ENCODE peak calls at places on chromosome 14, in seven cellular contexts. One of them, this sample, is unnamed.

GRCh38 chr14:101333335-101334280 is 227.7 kb upstream of the DIO3 start:
- DNase-seq in transverse colon: no peak
- DNase-seq in chondrocyte: no peak
- DNase-seq in thoracic aorta: no peak
- DNase-seq in hepatocyte: no peak
- DNase-seq in activated B cell treated with CpG ODN at 0.5 μM for 24 hours: no peak
- DNase-seq in dorsolateral prefrontal cortex: no peak
- DNase-seq in this sample: no peak

GRCh38 chr14:100900837-100901390 is 2.6 kb downstream of the RTL1 start:
- DNase-seq in transverse colon: peak
- DNase-seq in dorsolateral prefrontal cortex: no peak
- DNase-seq in activated B cell treated with CpG ODN at 0.5 μM for 24 hours: no peak
- DNase-seq in thoracic aorta: no peak
- DNase-seq in hepatocyte: peak
- DNase-seq in chondrocyte: peak
- DNase-seq in this sample: no peak

GRCh38 chr14:21476526-21476924 is 234 bp downstream of the RAB2B start:
- DNase-seq in transverse colon: peak
- DNase-seq in chondrocyte: no peak
- DNase-seq in activated B cell treated with CpG ODN at 0.5 μM for 24 hours: no peak
- DNase-seq in hepatocyte: peak
- DNase-seq in thoracic aorta: peak
- DNase-seq in dorsolateral prefrontal cortex: no peak
- DNase-seq in this sample: peak

GRCh38 chr14:92549096-92549852 is 35.7 kb downstream of the RIN3 start:
- DNase-seq in chondrocyte: no peak
- DNase-seq in transverse colon: no peak
- DNase-seq in thoracic aorta: no peak
- DNase-seq in hepatocyte: no peak
- DNase-seq in dorsolateral prefrontal cortex: no peak
- DNase-seq in activated B cell treated with CpG ODN at 0.5 μM for 24 hours: no peak
- DNase-seq in this sample: no peak

GRCh38 chr14:71733210-71733883 is 198.9 kb upstream of the RGS6 start:
- DNase-seq in chondrocyte: no peak
- DNase-seq in hepatocyte: no peak
- DNase-seq in dorsolateral prefrontal cortex: no peak
- DNase-seq in activated B cell treated with CpG ODN at 0.5 μM for 24 hours: no peak
- DNase-seq in thoracic aorta: no peak
- DNase-seq in transverse colon: no peak
- DNase-seq in this sample: no peak

GRCh38 chr14:43285575-43285974 is 1221.5 kb downstream of the FSCB start:
- DNase-seq in hepatocyte: no peak
- DNase-seq in chondrocyte: no peak
- DNase-seq in activated B cell treated with CpG ODN at 0.5 μM for 24 hours: no peak
- DNase-seq in dorsolateral prefrontal cortex: no peak
- DNase-seq in transverse colon: no peak
- DNase-seq in thoracic aorta: no peak
- DNase-seq in this sample: no peak

GRCh38 chr14:61558271-61558670 is 137.0 kb upstream of the HIF1A start:
- DNase-seq in activated B cell treated with CpG ODN at 0.5 μM for 24 hours: no peak
- DNase-seq in thoracic aorta: no peak
- DNase-seq in transverse colon: no peak
- DNase-seq in chondrocyte: peak
- DNase-seq in hepatocyte: no peak
- DNase-seq in dorsolateral prefrontal cortex: no peak
- DNase-seq in this sample: peak

GRCh38 chr14:67674480-67675218 is at the start of gene VTI1B:
- DNase-seq in dorsolateral prefrontal cortex: peak
- DNase-seq in thoracic aorta: peak
- DNase-seq in hepatocyte: peak
- DNase-seq in activated B cell treated with CpG ODN at 0.5 μM for 24 hours: peak
- DNase-seq in chondrocyte: peak
- DNase-seq in transverse colon: peak
- DNase-seq in this sample: no peak

GRCh38 chr14:105389534-105389933 is 8.8 kb upstream of the TEX22 start:
- DNase-seq in hepatocyte: no peak
- DNase-seq in activated B cell treated with CpG ODN at 0.5 μM for 24 hours: no peak
- DNase-seq in thoracic aorta: no peak
- DNase-seq in dorsolateral prefrontal cortex: no peak
- DNase-seq in chondrocyte: peak
- DNase-seq in transverse colon: no peak
- DNase-seq in this sample: no peak

GRCh38 chr14:105388110-105388951 is 10.0 kb upstream of the TEX22 start:
- DNase-seq in chondrocyte: peak
- DNase-seq in activated B cell treated with CpG ODN at 0.5 μM for 24 hours: no peak
- DNase-seq in dorsolateral prefrontal cortex: no peak
- DNase-seq in thoracic aorta: no peak
- DNase-seq in transverse colon: no peak
- DNase-seq in hepatocyte: no peak
- DNase-seq in this sample: no peak

GRCh38 chr14:105389976-105390848 is 8.1 kb upstream of the TEX22 start:
- DNase-seq in activated B cell treated with CpG ODN at 0.5 μM for 24 hours: no peak
- DNase-seq in chondrocyte: peak
- DNase-seq in transverse colon: no peak
- DNase-seq in thoracic aorta: no peak
- DNase-seq in dorsolateral prefrontal cortex: no peak
- DNase-seq in hepatocyte: no peak
- DNase-seq in this sample: no peak

GRCh38 chr14:105387530-105387922 is 10.8 kb upstream of the TEX22 start:
- DNase-seq in chondrocyte: peak
- DNase-seq in activated B cell treated with CpG ODN at 0.5 μM for 24 hours: no peak
- DNase-seq in dorsolateral prefrontal cortex: no peak
- DNase-seq in transverse colon: no peak
- DNase-seq in hepatocyte: no peak
- DNase-seq in thoracic aorta: no peak
- DNase-seq in this sample: no peak

DNA sequence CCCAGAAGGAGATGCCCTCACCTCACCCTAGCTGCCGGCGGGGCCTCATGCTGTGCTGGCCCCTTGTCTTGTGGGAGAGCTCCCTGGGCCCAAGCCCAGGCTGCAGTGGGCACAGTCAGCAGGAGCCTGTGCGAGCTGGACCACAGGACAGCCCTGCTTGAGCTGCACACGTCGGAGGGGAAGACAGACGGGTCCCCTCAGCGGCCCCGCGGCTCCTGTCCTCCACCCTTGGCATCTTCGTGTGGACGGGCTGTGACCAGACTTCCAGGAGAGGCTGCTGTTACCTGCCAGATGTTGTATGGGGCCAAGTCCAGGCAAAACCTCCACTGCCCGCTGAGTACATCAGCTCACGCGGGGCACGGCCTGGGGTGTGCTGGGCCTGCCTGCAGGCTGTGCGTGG is 9.4 kb upstream of the TEX22 start:
- DNase-seq in dorsolateral prefrontal cortex: no peak
- DNase-seq in transverse colon: no peak
- DNase-seq in hepatocyte: no peak
- DNase-seq in thoracic aorta: no peak
- DNase-seq in chondrocyte: peak
- DNase-seq in activated B cell treated with CpG ODN at 0.5 μM for 24 hours: no peak
- DNase-seq in this sample: no peak
- TF ChIP-seq CTCF in dorsolateral prefrontal cortex: no peak
- TF ChIP-seq CTCF in transverse colon: no peak
- TF ChIP-seq CTCF in hepatocyte: no peak
- TF ChIP-seq CTCF in thoracic aorta: no peak
- TF ChIP-seq CTCF in chondrocyte: no peak
- TF ChIP-seq CTCF in activated B cell treated with CpG ODN at 0.5 μM for 24 hours: no peak
- TF ChIP-seq CTCF in this sample: no peak

DNA sequence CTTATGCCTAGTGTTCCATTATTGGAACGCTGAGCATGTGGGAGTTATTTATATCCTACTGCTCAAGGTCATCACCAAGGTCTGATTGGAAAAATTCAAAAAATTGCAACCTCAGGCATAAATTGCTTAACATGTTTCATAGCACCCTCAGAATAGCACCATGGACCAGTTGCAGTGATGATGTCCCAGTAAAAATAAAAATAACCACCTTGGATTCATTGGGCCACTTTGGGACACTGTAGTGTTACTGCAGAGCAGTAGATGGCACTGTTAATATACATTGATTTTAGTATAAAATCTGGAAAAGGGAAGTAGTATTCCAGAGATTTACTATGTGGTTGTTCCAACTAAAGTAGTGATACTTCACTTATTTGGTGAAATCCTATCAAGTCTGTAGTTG is 31.0 kb upstream of the PTCSC3 start:
- DNase-seq in activated B cell treated with CpG ODN at 0.5 μM for 24 hours: no peak
- DNase-seq in transverse colon: no peak
- DNase-seq in chondrocyte: no peak
- DNase-seq in dorsolateral prefrontal cortex: no peak
- DNase-seq in thoracic aorta: no peak
- DNase-seq in hepatocyte: no peak
- DNase-seq in this sample: no peak
- TF ChIP-seq CTCF in activated B cell treated with CpG ODN at 0.5 μM for 24 hours: no peak
- TF ChIP-seq CTCF in transverse colon: peak
- TF ChIP-seq CTCF in chondrocyte: peak
- TF ChIP-seq CTCF in dorsolateral prefrontal cortex: peak
- TF ChIP-seq CTCF in thoracic aorta: no peak
- TF ChIP-seq CTCF in hepatocyte: peak
- TF ChIP-seq CTCF in this sample: no peak

GRCh38 chr14:36647417-36647826 is 14.2 kb upstream of the PAX9 start:
- DNase-seq in hepatocyte: no peak
- DNase-seq in thoracic aorta: no peak
- DNase-seq in chondrocyte: no peak
- DNase-seq in dorsolateral prefrontal cortex: no peak
- DNase-seq in transverse colon: no peak
- DNase-seq in activated B cell treated with CpG ODN at 0.5 μM for 24 hours: no peak
- DNase-seq in this sample: no peak

GRCh38 chr14:36646664-36647416 is 14.8 kb upstream of the PAX9 start:
- DNase-seq in hepatocyte: peak
- DNase-seq in chondrocyte: no peak
- DNase-seq in dorsolateral prefrontal cortex: no peak
- DNase-seq in activated B cell treated with CpG ODN at 0.5 μM for 24 hours: no peak
- DNase-seq in thoracic aorta: no peak
- DNase-seq in transverse colon: no peak
- DNase-seq in this sample: no peak

GRCh38 chr14:36652542-36653201 is 9.0 kb upstream of the PAX9 start:
- DNase-seq in hepatocyte: no peak
- DNase-seq in chondrocyte: no peak
- DNase-seq in activated B cell treated with CpG ODN at 0.5 μM for 24 hours: no peak
- DNase-seq in dorsolateral prefrontal cortex: no peak
- DNase-seq in thoracic aorta: no peak
- DNase-seq in transverse colon: no peak
- DNase-seq in this sample: no peak

GRCh38 chr14:36649872-36650650 is 11.6 kb upstream of the PAX9 start:
- DNase-seq in thoracic aorta: no peak
- DNase-seq in dorsolateral prefrontal cortex: no peak
- DNase-seq in activated B cell treated with CpG ODN at 0.5 μM for 24 hours: no peak
- DNase-seq in hepatocyte: no peak
- DNase-seq in chondrocyte: no peak
- DNase-seq in transverse colon: no peak
- DNase-seq in this sample: no peak

DNA sequence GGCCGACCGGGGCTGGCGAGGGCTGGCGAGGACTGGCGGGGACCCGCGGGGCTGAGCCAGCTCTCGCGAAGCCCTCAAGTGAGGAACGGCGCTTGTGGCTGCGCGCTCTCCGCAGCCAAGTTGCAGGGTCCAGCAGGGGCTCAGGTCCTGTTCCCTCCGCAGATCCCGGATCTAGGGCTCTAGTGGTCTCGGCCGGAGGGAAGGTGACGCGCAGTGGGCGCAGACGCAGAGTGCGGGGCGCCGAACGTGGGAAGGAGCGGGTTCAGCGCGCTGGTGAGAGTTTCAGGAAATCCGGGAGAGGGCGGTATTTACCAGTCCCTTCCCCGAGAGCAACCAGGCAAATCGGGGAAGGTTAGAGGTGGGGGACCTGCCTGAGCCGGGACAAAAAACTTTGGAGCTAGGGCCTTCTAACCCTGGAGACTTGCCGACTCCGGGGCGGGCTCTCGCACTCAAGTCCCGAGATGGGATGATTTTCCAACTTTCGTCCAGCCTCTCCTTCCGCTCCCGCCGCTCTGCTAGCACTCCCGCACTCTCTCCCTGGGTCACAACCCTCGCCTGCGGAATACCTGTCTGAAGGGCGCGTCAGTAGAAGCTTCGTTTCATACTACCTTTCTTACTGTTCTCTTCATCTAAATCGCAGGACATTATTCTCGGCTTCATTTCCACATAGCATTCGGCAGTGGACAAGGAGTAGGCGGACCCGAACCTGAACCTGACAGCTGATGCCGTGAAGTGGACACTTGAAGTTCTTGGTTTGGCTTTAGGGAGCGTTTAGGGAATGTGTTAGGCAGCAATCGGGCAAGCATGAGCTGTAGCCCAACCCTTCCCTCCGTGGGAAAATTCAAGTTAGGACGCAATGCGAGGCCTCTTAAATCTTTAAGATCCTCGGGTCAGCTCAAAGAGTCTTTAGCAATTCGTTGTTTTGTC is 13.6 kb upstream of the PAX9 start:
- DNase-seq in transverse colon: no peak
- DNase-seq in hepatocyte: peak
- DNase-seq in dorsolateral prefrontal cortex: no peak
- DNase-seq in chondrocyte: no peak
- DNase-seq in activated B cell treated with CpG ODN at 0.5 μM for 24 hours: no peak
- DNase-seq in thoracic aorta: no peak
- DNase-seq in this sample: no peak
- TF ChIP-seq CTCF in transverse colon: peak
- TF ChIP-seq CTCF in hepatocyte: peak
- TF ChIP-seq CTCF in dorsolateral prefrontal cortex: no peak
- TF ChIP-seq CTCF in chondrocyte: peak
- TF ChIP-seq CTCF in activated B cell treated with CpG ODN at 0.5 μM for 24 hours: no peak
- TF ChIP-seq CTCF in thoracic aorta: peak
- TF ChIP-seq CTCF in this sample: no peak

DNA sequence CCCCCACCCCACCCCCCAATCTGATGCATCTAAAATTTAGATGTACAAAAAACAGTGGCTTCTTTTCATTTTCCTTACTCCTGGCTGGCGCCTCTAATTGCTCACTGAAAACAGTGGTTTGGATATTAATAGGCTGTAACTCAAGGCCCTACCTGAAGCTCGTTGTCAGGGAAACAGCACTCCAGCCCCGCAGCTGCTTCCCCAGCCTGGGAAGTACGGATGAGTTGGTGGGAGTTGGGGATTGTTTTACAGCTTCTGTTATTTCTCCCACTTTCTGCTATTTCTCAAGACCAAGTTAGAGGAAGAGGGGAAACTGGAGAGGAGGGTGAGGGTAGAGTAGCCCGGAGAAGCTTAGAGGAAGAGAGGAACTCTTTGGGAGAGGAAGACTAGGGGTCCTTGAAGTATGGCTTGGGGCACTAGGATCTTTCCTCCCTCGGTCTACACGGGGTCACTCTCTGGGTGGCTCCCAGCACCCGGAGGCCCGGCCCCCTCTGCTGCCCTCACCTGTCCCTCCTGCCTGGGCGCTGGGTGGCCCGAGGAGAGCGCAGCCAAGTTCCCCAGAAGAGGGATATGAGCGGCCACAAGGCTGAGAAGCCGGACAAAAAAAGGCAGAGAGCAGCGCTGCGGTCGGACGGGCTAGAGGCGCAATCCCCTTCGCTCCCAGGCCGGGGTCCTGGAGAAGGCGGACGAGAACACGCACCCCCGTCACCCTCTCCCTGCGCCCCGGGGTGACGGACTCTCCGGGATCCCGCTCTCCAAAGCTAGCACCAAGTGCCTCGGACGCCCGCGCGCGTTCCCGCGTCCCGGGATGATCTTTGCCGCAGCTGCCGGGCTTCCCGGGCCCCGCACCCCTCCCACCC is 702 bp downstream of the SPTB start:
- DNase-seq in dorsolateral prefrontal cortex: no peak
- DNase-seq in thoracic aorta: no peak
- DNase-seq in activated B cell treated with CpG ODN at 0.5 μM for 24 hours: peak
- DNase-seq in hepatocyte: peak
- DNase-seq in transverse colon: peak
- DNase-seq in chondrocyte: no peak
- DNase-seq in this sample: no peak
- TF ChIP-seq CTCF in dorsolateral prefrontal cortex: no peak
- TF ChIP-seq CTCF in thoracic aorta: no peak
- TF ChIP-seq CTCF in activated B cell treated with CpG ODN at 0.5 μM for 24 hours: no peak
- TF ChIP-seq CTCF in hepatocyte: no peak
- TF ChIP-seq CTCF in transverse colon: no peak
- TF ChIP-seq CTCF in chondrocyte: no peak
- TF ChIP-seq CTCF in this sample: no peak

GRCh38 chr14:89936654-89937185 is 17.8 kb downstream of the EFCAB11 start:
- DNase-seq in transverse colon: no peak
- DNase-seq in hepatocyte: no peak
- DNase-seq in chondrocyte: no peak
- DNase-seq in dorsolateral prefrontal cortex: no peak
- DNase-seq in thoracic aorta: no peak
- DNase-seq in activated B cell treated with CpG ODN at 0.5 μM for 24 hours: no peak
- DNase-seq in this sample: no peak
- TF ChIP-seq CTCF in transverse colon: no peak
- TF ChIP-seq CTCF in hepatocyte: peak
- TF ChIP-seq CTCF in chondrocyte: peak
- TF ChIP-seq CTCF in dorsolateral prefrontal cortex: peak
- TF ChIP-seq CTCF in thoracic aorta: no peak
- TF ChIP-seq CTCF in activated B cell treated with CpG ODN at 0.5 μM for 24 hours: no peak
- TF ChIP-seq CTCF in this sample: no peak